ENCODE peak calls at places on chromosomes 1 and 21, in five cellular contexts. R, S, K, B and Z are unnamed samples.

GRCh38 chr1:207366022-207366421 is 44.5 kb downstream of the CD55 start:
- DNase-seq in R (no peak), S (no peak), K (no peak), B (peak; percentile 73), Z (no peak)

GRCh38 chr1:210598135-210598652 is 269.5 kb downstream of the HHAT start:
- DNase-seq in R (no peak), S (peak; percentile 66), K (no peak), B (peak; percentile 97), Z (no peak)

GRCh38 chr1:23477359-23478144 is 6.4 kb downstream of the ASAP3 start:
- DNase-seq in R (no peak), S (no peak), K (no peak), B (no peak), Z (no peak)

GRCh38 chr1:215631040-215631439 is 63.9 kb downstream of the KCTD3 start:
- DNase-seq in R (no peak), S (no peak), K (no peak), B (no peak), Z (no peak)

GRCh38 chr1:29145739-29146437 is 22.2 kb upstream of the TMEM200B start:
- DNase-seq in R (no peak), S (peak; percentile 19), K (no peak), B (peak; percentile 95), Z (no peak)

GRCh38 chr1:234686035-234686434 is 76.1 kb upstream of the IRF2BP2 start:
- DNase-seq in R (no peak), S (no peak), K (no peak), B (no peak), Z (no peak)

GRCh38 chr21:16040601-16041000 is 310.8 kb downstream of the USP25 start:
- DNase-seq in R (no peak), S (no peak), K (no peak), B (peak; percentile 55), Z (no peak)

GRCh38 chr1:169928438-169929209 is 34.9 kb upstream of the SCYL3 start:
- DNase-seq in R (no peak), S (no peak), K (no peak), B (peak; percentile 72), Z (no peak)

GRCh38 chr1:43648448-43648847 is 1.5 kb upstream of the KDM4A start:
- DNase-seq in R (no peak), S (no peak), K (no peak), B (no peak), Z (no peak)

GRCh38 chr1:218617986-218618385 is 272.9 kb downstream of the TGFB2 start:
- DNase-seq in R (no peak), S (no peak), K (no peak), B (peak; percentile 10), Z (no peak)

GRCh38 chr1:247500725-247501348 is 35.4 kb downstream of the OR2C3 start:
- DNase-seq in R (no peak), S (no peak), K (no peak), B (no peak), Z (no peak)

GRCh38 chr1:182841368-182841988 is 2.3 kb downstream of the DHX9 start:
- DNase-seq in R (no peak), S (peak; percentile 41), K (no peak), B (peak; percentile 72), Z (no peak)

GRCh38 chr1:21520899-21521716 is 11.9 kb downstream of the ALPL start:
- DNase-seq in R (no peak), S (no peak), K (no peak), B (peak; percentile 71), Z (no peak)

GRCh38 chr1:90488451-90488850 is 228.7 kb downstream of the BARHL2 start:
- DNase-seq in R (no peak), S (no peak), K (no peak), B (peak; percentile 0), Z (no peak)

GRCh38 chr1:45785583-45785982 is 17.8 kb upstream of the MAST2 start:
- DNase-seq in R (peak; percentile 34), S (no peak), K (no peak), B (no peak), Z (no peak)

GRCh38 chr1:4734219-4734618 is 79.8 kb downstream of the AJAP1 start:
- DNase-seq in R (no peak), S (no peak), K (no peak), B (no peak), Z (no peak)

GRCh38 chr1:92960395-92961130 is 699 bp downstream of the DIPK1A start:
- DNase-seq in R (peak; percentile 64), S (peak; percentile 74), K (peak; percentile 86), B (peak; percentile 82), Z (no peak)